ENCODE peak calls at places on chromosomes 6 and 20, in five cellular contexts. One of them, this sample, is unnamed.

GRCh38 chr6:122165014-122165413 is 234.4 kb upstream of the HSF2 start:
- DNase-seq in uterus: no peak
- DNase-seq in small intestine: no peak
- DNase-seq in right atrium auricular region: no peak
- DNase-seq in heart right ventricle: no peak
- DNase-seq in this sample: no peak

GRCh38 chr6:160190974-160191373 is 67.6 kb downstream of the SLC22A2 start:
- DNase-seq in uterus: no peak
- DNase-seq in small intestine: peak; percentile 23
- DNase-seq in right atrium auricular region: no peak
- DNase-seq in heart right ventricle: no peak
- DNase-seq in this sample: no peak

GRCh38 chr6:168222261-168222660 is 97.3 kb downstream of the DACT2 start:
- DNase-seq in uterus: no peak
- DNase-seq in small intestine: no peak
- DNase-seq in right atrium auricular region: no peak
- DNase-seq in heart right ventricle: no peak
- DNase-seq in this sample: no peak

GRCh38 chr20:37420610-37421009 is 74.7 kb downstream of the SRC start:
- DNase-seq in uterus: no peak
- DNase-seq in small intestine: no peak
- DNase-seq in right atrium auricular region: no peak
- DNase-seq in heart right ventricle: no peak
- DNase-seq in this sample: no peak

GRCh38 chr6:20919677-20920385 is 385.6 kb downstream of the CDKAL1 start:
- DNase-seq in uterus: no peak
- DNase-seq in small intestine: no peak
- DNase-seq in right atrium auricular region: no peak
- DNase-seq in heart right ventricle: no peak
- DNase-seq in this sample: no peak

GRCh38 chr6:42163941-42164340 is 9.2 kb upstream of the GUCA1A start:
- DNase-seq in uterus: no peak
- DNase-seq in small intestine: no peak
- DNase-seq in right atrium auricular region: no peak
- DNase-seq in heart right ventricle: no peak
- DNase-seq in this sample: no peak

GRCh38 chr6:121503633-121504032 is 68.2 kb downstream of the GJA1 start:
- DNase-seq in uterus: no peak
- DNase-seq in small intestine: no peak
- DNase-seq in right atrium auricular region: no peak
- DNase-seq in heart right ventricle: no peak
- DNase-seq in this sample: no peak

GRCh38 chr6:70375882-70376281 is 37.4 kb upstream of the FAM135A start:
- DNase-seq in uterus: no peak
- DNase-seq in small intestine: no peak
- DNase-seq in right atrium auricular region: no peak
- DNase-seq in heart right ventricle: no peak
- DNase-seq in this sample: no peak

GRCh38 chr20:24503352-24503931 is 34.0 kb downstream of the SYNDIG1 start:
- DNase-seq in uterus: peak; percentile 62
- DNase-seq in small intestine: no peak
- DNase-seq in right atrium auricular region: peak; percentile 72
- DNase-seq in heart right ventricle: peak; percentile 69
- DNase-seq in this sample: peak; percentile 36

GRCh38 chr6:165658395-165659058 is 4.5 kb downstream of the PDE10A start:
- DNase-seq in uterus: no peak
- DNase-seq in small intestine: peak; percentile 50
- DNase-seq in right atrium auricular region: no peak
- DNase-seq in heart right ventricle: no peak
- DNase-seq in this sample: no peak

GRCh38 chr20:2768632-2769015 is 31.8 kb downstream of the CPXM1 start:
- DNase-seq in uterus: no peak
- DNase-seq in small intestine: no peak
- DNase-seq in right atrium auricular region: no peak
- DNase-seq in heart right ventricle: no peak
- DNase-seq in this sample: no peak

GRCh38 chr6:2748183-2748582 is 2.5 kb downstream of the MYLK4 start:
- DNase-seq in uterus: no peak
- DNase-seq in small intestine: no peak
- DNase-seq in right atrium auricular region: no peak
- DNase-seq in heart right ventricle: no peak
- DNase-seq in this sample: no peak

GRCh38 chr6:41594326-41594725 is 43.9 kb upstream of the MDFI start:
- DNase-seq in uterus: no peak
- DNase-seq in small intestine: no peak
- DNase-seq in right atrium auricular region: no peak
- DNase-seq in heart right ventricle: no peak
- DNase-seq in this sample: no peak

GRCh38 chr6:39276379-39276995 is 37.7 kb downstream of the KCNK17 start:
- DNase-seq in uterus: no peak
- DNase-seq in small intestine: peak; percentile 29
- DNase-seq in right atrium auricular region: no peak
- DNase-seq in heart right ventricle: no peak
- DNase-seq in this sample: no peak

GRCh38 chr20:23023621-23024187 is 11.4 kb upstream of the SSTR4 start:
- DNase-seq in uterus: no peak
- DNase-seq in small intestine: no peak
- DNase-seq in right atrium auricular region: no peak
- DNase-seq in heart right ventricle: no peak
- DNase-seq in this sample: no peak

GRCh38 chr6:42766163-42766670 is 15.6 kb upstream of the BICRAL start:
- DNase-seq in uterus: no peak
- DNase-seq in small intestine: no peak
- DNase-seq in right atrium auricular region: no peak
- DNase-seq in heart right ventricle: no peak
- DNase-seq in this sample: no peak

GRCh38 chr6:42229720-42230119 is 12.1 kb upstream of the MRPS10 start:
- DNase-seq in uterus: no peak
- DNase-seq in small intestine: no peak
- DNase-seq in right atrium auricular region: no peak
- DNase-seq in heart right ventricle: no peak
- DNase-seq in this sample: no peak

GRCh38 chr6:41941280-41942044 is at the start of gene CCND3:
- DNase-seq in uterus: peak; percentile 88
- DNase-seq in small intestine: peak; percentile 92
- DNase-seq in right atrium auricular region: peak; percentile 87
- DNase-seq in heart right ventricle: peak; percentile 93
- DNase-seq in this sample: peak; percentile 71

GRCh38 chr6:2911171-2911570 is 8.1 kb upstream of the SERPINB9 start:
- DNase-seq in uterus: no peak
- DNase-seq in small intestine: no peak
- DNase-seq in right atrium auricular region: no peak
- DNase-seq in heart right ventricle: no peak
- DNase-seq in this sample: no peak

GRCh38 chr6:82078286-82078908 is 169.1 kb downstream of the IBTK start:
- DNase-seq in uterus: no peak
- DNase-seq in small intestine: no peak
- DNase-seq in right atrium auricular region: no peak
- DNase-seq in heart right ventricle: no peak
- DNase-seq in this sample: no peak

GRCh38 chr6:43705996-43706395 is 18.4 kb upstream of the MRPS18A start:
- DNase-seq in uterus: no peak
- DNase-seq in small intestine: no peak
- DNase-seq in right atrium auricular region: no peak
- DNase-seq in heart right ventricle: no peak
- DNase-seq in this sample: no peak

GRCh38 chr6:99841297-99841696 is 152.7 kb downstream of the MCHR2 start:
- DNase-seq in uterus: no peak
- DNase-seq in small intestine: no peak
- DNase-seq in right atrium auricular region: no peak
- DNase-seq in heart right ventricle: no peak
- DNase-seq in this sample: no peak

GRCh38 chr6:10081957-10082356 is 332.9 kb downstream of the TFAP2A start:
- DNase-seq in uterus: no peak
- DNase-seq in small intestine: no peak
- DNase-seq in right atrium auricular region: no peak
- DNase-seq in heart right ventricle: no peak
- DNase-seq in this sample: no peak

GRCh38 chr6:10081075-10081474 is 333.8 kb downstream of the TFAP2A start:
- DNase-seq in uterus: no peak
- DNase-seq in small intestine: no peak
- DNase-seq in right atrium auricular region: no peak
- DNase-seq in heart right ventricle: no peak
- DNase-seq in this sample: no peak

GRCh38 chr6:10082385-10082784 is 332.5 kb downstream of the TFAP2A start:
- DNase-seq in uterus: no peak
- DNase-seq in small intestine: no peak
- DNase-seq in right atrium auricular region: no peak
- DNase-seq in heart right ventricle: no peak
- DNase-seq in this sample: no peak

GRCh38 chr6:10078581-10078980 is 336.3 kb downstream of the TFAP2A start:
- DNase-seq in uterus: no peak
- DNase-seq in small intestine: no peak
- DNase-seq in right atrium auricular region: no peak
- DNase-seq in heart right ventricle: no peak
- DNase-seq in this sample: no peak

GRCh38 chr6:10080561-10080960 is 334.3 kb downstream of the TFAP2A start:
- DNase-seq in uterus: no peak
- DNase-seq in small intestine: no peak
- DNase-seq in right atrium auricular region: no peak
- DNase-seq in heart right ventricle: no peak
- DNase-seq in this sample: no peak
- H3K27ac ChIP-seq in uterus: no peak overlapping the region
- H3K27ac ChIP-seq in small intestine: no peak overlapping the region
- H3K27ac ChIP-seq in right atrium auricular region: no peak overlapping the region
- H3K27ac ChIP-seq in heart right ventricle: no peak overlapping the region
- H3K27ac ChIP-seq in this sample: no peak overlapping the region

DNA sequence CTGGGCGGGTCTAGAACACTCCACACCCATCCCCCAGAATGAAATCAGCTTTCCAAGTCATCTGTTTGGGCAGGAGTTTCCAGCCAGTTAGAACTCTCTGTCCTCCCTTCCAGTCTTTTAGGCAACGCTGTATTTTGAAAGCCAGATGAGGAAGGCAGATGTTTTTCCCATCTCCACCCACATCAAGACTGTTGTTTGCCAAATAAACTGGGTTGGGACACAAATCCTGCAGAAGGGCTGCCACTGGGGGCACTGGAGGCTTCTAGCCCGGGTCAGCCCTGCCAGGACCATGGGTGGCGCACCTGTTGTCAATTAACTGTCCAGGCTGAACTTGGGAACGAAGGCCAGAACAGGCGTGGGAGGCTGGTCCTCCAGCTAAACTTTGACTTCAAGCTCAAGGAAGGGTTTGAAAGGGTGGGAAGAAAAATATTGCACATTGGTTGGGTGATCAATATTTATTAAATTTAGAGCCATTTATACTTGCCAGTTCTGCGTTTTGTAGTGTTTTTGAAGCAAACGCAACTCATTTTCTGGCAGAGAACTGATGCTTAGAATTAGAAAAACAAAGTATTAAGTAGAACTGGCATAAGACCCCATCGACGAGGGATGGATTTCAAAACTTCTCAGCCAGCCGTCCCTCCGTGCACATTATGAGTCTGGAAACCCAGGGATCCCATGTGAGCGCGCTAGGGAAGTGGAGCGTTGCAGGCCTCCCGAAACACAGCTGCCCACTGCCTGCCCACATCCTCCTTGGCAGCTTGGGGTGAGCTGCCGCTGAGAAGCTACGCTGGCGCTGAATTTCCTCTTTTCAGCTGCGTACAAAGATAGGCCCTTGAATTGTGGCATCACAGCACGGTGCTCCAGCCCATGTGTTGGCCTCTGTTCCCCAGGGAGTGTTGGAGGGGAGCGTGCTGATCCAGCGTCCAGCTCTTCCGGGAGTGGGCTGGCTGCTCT is 297.4 kb downstream of the QKI start:
- DNase-seq in uterus: peak; percentile 67
- DNase-seq in small intestine: no peak
- DNase-seq in right atrium auricular region: peak; percentile 86
- DNase-seq in heart right ventricle: peak; percentile 83
- DNase-seq in this sample: peak; percentile 52
- H3K27ac ChIP-seq in uterus: peak overlapping the region; percentile 62
- H3K27ac ChIP-seq in small intestine: no peak overlapping the region
- H3K27ac ChIP-seq in right atrium auricular region: peak overlapping the region; percentile 77
- H3K27ac ChIP-seq in heart right ventricle: peak overlapping the region; percentile 75
- H3K27ac ChIP-seq in this sample: peak overlapping the region; percentile 19

DNA sequence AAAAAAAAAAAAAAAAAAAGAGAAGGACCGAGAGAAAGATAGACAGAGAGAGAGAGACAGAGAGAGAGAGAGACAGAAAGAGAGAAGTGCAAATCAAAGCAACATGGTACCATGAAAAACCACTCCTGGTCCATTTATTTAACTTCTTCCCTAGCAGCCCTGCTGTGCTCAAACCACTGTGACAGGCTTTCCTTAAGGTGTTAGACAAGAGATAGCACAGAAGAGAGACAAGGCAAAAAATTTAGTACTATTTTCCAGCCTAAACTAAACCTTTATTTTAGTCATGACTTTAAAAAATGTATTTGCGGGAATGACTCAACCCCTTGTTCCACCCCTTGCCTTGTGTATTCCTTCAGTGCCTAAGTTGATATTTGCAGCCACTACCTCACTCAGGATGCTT is 437 bp downstream of the RIPOR2 start:
- DNase-seq in uterus: no peak
- DNase-seq in small intestine: no peak
- DNase-seq in right atrium auricular region: no peak
- DNase-seq in heart right ventricle: no peak
- DNase-seq in this sample: no peak
- H3K27ac ChIP-seq in uterus: peak overlapping the region; percentile 46
- H3K27ac ChIP-seq in small intestine: no peak overlapping the region
- H3K27ac ChIP-seq in right atrium auricular region: no peak overlapping the region
- H3K27ac ChIP-seq in heart right ventricle: no peak overlapping the region
- H3K27ac ChIP-seq in this sample: no peak overlapping the region

DNA sequence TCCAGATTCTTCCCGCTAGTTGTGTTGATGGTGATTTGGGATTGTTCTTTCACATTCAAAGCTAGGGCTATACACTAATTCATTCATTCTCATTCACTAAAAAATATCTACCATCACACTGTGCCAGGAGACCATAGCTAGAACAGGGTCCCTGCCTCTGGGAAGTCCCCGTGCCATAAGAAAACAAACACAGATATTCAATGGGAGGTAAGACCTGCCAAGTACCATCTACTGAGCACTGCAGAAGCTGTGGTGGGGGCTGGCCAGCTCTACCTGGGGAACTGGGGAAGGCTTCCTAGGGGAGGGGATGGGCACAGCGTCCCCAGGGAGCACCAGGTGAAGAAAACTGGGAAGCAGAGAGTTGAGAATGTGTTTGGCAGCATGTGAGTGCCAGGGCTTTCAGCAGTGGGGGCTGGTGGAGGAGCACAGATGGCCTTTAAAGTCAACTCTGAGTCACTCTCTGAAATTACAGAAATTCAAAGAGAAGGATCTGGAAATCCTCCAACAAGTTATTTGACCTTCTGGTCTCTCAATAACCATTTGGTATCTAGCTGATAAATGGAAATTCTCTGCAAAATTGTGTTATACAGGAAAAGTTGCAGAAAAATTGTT is 85.1 kb downstream of the SHLD1 start:
- DNase-seq in uterus: no peak
- DNase-seq in small intestine: peak; percentile 24
- DNase-seq in right atrium auricular region: no peak
- DNase-seq in heart right ventricle: peak; percentile 33
- DNase-seq in this sample: no peak
- H3K27ac ChIP-seq in uterus: no peak overlapping the region
- H3K27ac ChIP-seq in small intestine: no peak overlapping the region
- H3K27ac ChIP-seq in right atrium auricular region: peak overlapping the region; percentile 75
- H3K27ac ChIP-seq in heart right ventricle: peak overlapping the region; percentile 54
- H3K27ac ChIP-seq in this sample: no peak overlapping the region

This sample was measured in substantia nigra.